ENCODE peak calls at places on chromosomes 4 and X, in four cellular contexts. Q, A, B and M are unnamed samples.

GRCh38 chr4:60934896-60935295 is 265.2 kb upstream of the ADGRL3 start:
- DNase-seq in Q (no peak), A (no peak), B (no peak), M (no peak)

GRCh38 chr4:39961311-39961877 is 16.3 kb downstream of the PDS5A start:
- DNase-seq in Q (no peak), A (no peak), B (no peak), M (no peak)

GRCh38 chrX:40173662-40174593 is 76.2 kb upstream of the BCOR start:
- DNase-seq in A (peak; percentile 52), Q (no peak), B (peak; percentile 65), M (peak; percentile 30)

GRCh38 chr4:184439856-184440592 is 34.3 kb downstream of the IRF2 start:
- DNase-seq in A (no peak), Q (no peak), B (no peak), M (no peak)

GRCh38 chrX:19852014-19853005 is 35.1 kb downstream of the SH3KBP1 start:
- DNase-seq in Q (no peak), A (no peak), B (no peak), M (no peak)

GRCh38 chrX:27728291-27728690 is 79.5 kb upstream of the MAGEB10 start:
- DNase-seq in Q (no peak), B (no peak), A (no peak), M (no peak)

GRCh38 chr4:146975535-146975934 is 29.9 kb upstream of the TTC29 start:
- DNase-seq in Q (no peak), A (no peak), B (no peak), M (no peak)

GRCh38 chr4:15006416-15007024 is 4.2 kb downstream of the CPEB2 start:
- DNase-seq in Q (no peak), A (no peak), B (no peak), M (no peak)

GRCh38 chr4:3702551-3703221 is 63.5 kb upstream of the ADRA2C start:
- DNase-seq in Q (no peak), A (no peak), B (no peak), M (no peak)

GRCh38 chrX:110374544-110374943 is 15.9 kb downstream of the RTL9 start:
- DNase-seq in Q (no peak), A (no peak), B (no peak), M (no peak)

GRCh38 chr4:109810580-109811387 is 4.8 kb upstream of the GAR1 start:
- DNase-seq in B (no peak), A (peak; percentile 57), Q (no peak), M (no peak)

GRCh38 chr4:168848112-168848511 is 161.9 kb downstream of the CBR4 start:
- DNase-seq in B (no peak), Q (no peak), A (no peak), M (no peak)

GRCh38 chr4:88409206-88409605 is 30.6 kb downstream of the HERC6 start:
- DNase-seq in Q (no peak), B (no peak), A (no peak), M (no peak)